ENCODE peak calls at places on chromosome 21, in four cellular contexts. One of them, this sample, is unnamed.

GRCh38 chr21:36229181-36229580 is 72.6 kb downstream of the DOP1B start:
- DNase-seq in HepG2: no peak
- DNase-seq in K562: no peak
- DNase-seq in SK-N-SH: no peak
- DNase-seq in this sample: no peak

GRCh38 chr21:39612233-39613028 is at the start of gene B3GALT5:
- DNase-seq in HepG2: no peak
- DNase-seq in SK-N-SH: peak; percentile 88
- DNase-seq in K562: no peak
- DNase-seq in this sample: peak; percentile 88

GRCh38 chr21:29178936-29179335 is 48.5 kb downstream of the MAP3K7CL start:
- DNase-seq in K562: no peak
- DNase-seq in SK-N-SH: no peak
- DNase-seq in HepG2: no peak
- DNase-seq in this sample: no peak

GRCh38 chr21:34911360-34911759 is 137.7 kb downstream of the RUNX1 start:
- DNase-seq in SK-N-SH: no peak
- DNase-seq in HepG2: no peak
- DNase-seq in K562: no peak
- DNase-seq in this sample: no peak

GRCh38 chr21:37695111-37695510 is 221.1 kb downstream of the KCNJ6 start:
- DNase-seq in SK-N-SH: no peak
- DNase-seq in HepG2: no peak
- DNase-seq in K562: no peak
- DNase-seq in this sample: no peak

GRCh38 chr21:31683029-31683428 is 23.5 kb downstream of the SOD1 start:
- DNase-seq in SK-N-SH: no peak
- DNase-seq in K562: no peak
- DNase-seq in HepG2: no peak
- DNase-seq in this sample: no peak

GRCh38 chr21:17513214-17514123 is 626 bp downstream of the CXADR start:
- DNase-seq in SK-N-SH: peak; percentile 74
- DNase-seq in K562: no peak
- DNase-seq in HepG2: peak; percentile 16
- DNase-seq in this sample: peak; percentile 31

GRCh38 chr21:34989337-34990151 is 59.6 kb downstream of the RUNX1 start:
- DNase-seq in SK-N-SH: no peak
- DNase-seq in HepG2: no peak
- DNase-seq in K562: no peak
- DNase-seq in this sample: no peak

GRCh38 chr21:43971201-43971991 is 40.7 kb upstream of the TRAPPC10 start:
- DNase-seq in HepG2: no peak
- DNase-seq in K562: no peak
- DNase-seq in SK-N-SH: no peak
- DNase-seq in this sample: no peak

GRCh38 chr21:31446206-31446900 is 102.3 kb upstream of the TIAM1 start:
- DNase-seq in K562: no peak
- DNase-seq in SK-N-SH: no peak
- DNase-seq in HepG2: no peak
- DNase-seq in this sample: no peak

GRCh38 chr21:41509733-41510132 is 1.8 kb upstream of the TMPRSS2 start:
- DNase-seq in HepG2: no peak
- DNase-seq in K562: no peak
- DNase-seq in SK-N-SH: no peak
- DNase-seq in this sample: no peak

GRCh38 chr21:25790122-25790951 is 55.6 kb downstream of the GABPA start:
- DNase-seq in K562: peak; percentile 41
- DNase-seq in HepG2: peak; percentile 19
- DNase-seq in SK-N-SH: peak; percentile 52
- DNase-seq in this sample: no peak

GRCh38 chr21:17428980-17429379 is 83.9 kb upstream of the CXADR start:
- DNase-seq in SK-N-SH: no peak
- DNase-seq in K562: no peak
- DNase-seq in HepG2: no peak
- DNase-seq in this sample: no peak

GRCh38 chr21:38979271-38980196 is 173.8 kb downstream of the ETS2 start:
- DNase-seq in SK-N-SH: no peak
- DNase-seq in K562: no peak
- DNase-seq in HepG2: no peak
- DNase-seq in this sample: peak; percentile 49

GRCh38 chr21:44337941-44338895 is 972 bp downstream of the CFAP410 start:
- DNase-seq in HepG2: peak; percentile 59
- DNase-seq in K562: peak; percentile 78
- DNase-seq in SK-N-SH: peak; percentile 90
- DNase-seq in this sample: peak; percentile 66

GRCh38 chr21:14750041-14750440 is 203.9 kb upstream of the SAMSN1 start:
- DNase-seq in K562: no peak
- DNase-seq in SK-N-SH: no peak
- DNase-seq in HepG2: no peak
- DNase-seq in this sample: no peak

GRCh38 chr21:25183577-25183976 is 423.7 kb downstream of the MRPL39 start:
- DNase-seq in K562: no peak
- DNase-seq in HepG2: no peak
- DNase-seq in SK-N-SH: no peak
- DNase-seq in this sample: no peak

GRCh38 chr21:38824124-38824822 is 18.5 kb downstream of the ETS2 start:
- DNase-seq in SK-N-SH: no peak
- DNase-seq in K562: no peak
- DNase-seq in HepG2: peak; percentile 95
- DNase-seq in this sample: no peak

GRCh38 chr21:37225440-37225839 is 41.7 kb downstream of the VPS26C start:
- DNase-seq in K562: no peak
- DNase-seq in SK-N-SH: no peak
- DNase-seq in HepG2: no peak
- DNase-seq in this sample: no peak

GRCh38 chr21:17454315-17455027 is 58.4 kb upstream of the CXADR start:
- DNase-seq in K562: peak; percentile 73
- DNase-seq in HepG2: peak; percentile 91
- DNase-seq in SK-N-SH: peak; percentile 70
- DNase-seq in this sample: peak; percentile 90

GRCh38 chr21:44012474-44013379 is 618 bp downstream of the TRAPPC10 start:
- DNase-seq in HepG2: peak; percentile 65
- DNase-seq in SK-N-SH: peak; percentile 84
- DNase-seq in K562: peak; percentile 94
- DNase-seq in this sample: peak; percentile 88

GRCh38 chr21:25664462-25665070 is 25.5 kb downstream of the JAM2 start:
- DNase-seq in HepG2: no peak
- DNase-seq in K562: no peak
- DNase-seq in SK-N-SH: no peak
- DNase-seq in this sample: no peak

GRCh38 chr21:38989745-38990423 is 184.2 kb downstream of the ETS2 start:
- DNase-seq in HepG2: peak; percentile 88
- DNase-seq in K562: no peak
- DNase-seq in SK-N-SH: peak; percentile 77
- DNase-seq in this sample: no peak

GRCh38 chr21:38714998-38715397 is 90.7 kb upstream of the ETS2 start:
- DNase-seq in K562: no peak
- DNase-seq in HepG2: no peak
- DNase-seq in SK-N-SH: no peak
- DNase-seq in this sample: no peak

GRCh38 chr21:18524097-18524496 is 120.5 kb upstream of the TMPRSS15 start:
- DNase-seq in K562: no peak
- DNase-seq in SK-N-SH: no peak
- DNase-seq in HepG2: no peak
- DNase-seq in this sample: no peak

GRCh38 chr21:39489380-39489924 is 37.7 kb downstream of the SH3BGR start:
- DNase-seq in SK-N-SH: no peak
- DNase-seq in K562: no peak
- DNase-seq in HepG2: no peak
- DNase-seq in this sample: no peak

GRCh38 chr21:39610705-39611104 is 2.0 kb upstream of the B3GALT5 start:
- DNase-seq in SK-N-SH: no peak
- DNase-seq in K562: no peak
- DNase-seq in HepG2: peak; percentile 1
- DNase-seq in this sample: peak; percentile 64

GRCh38 chr21:26956216-26956615 is 10.7 kb downstream of the ADAMTS5 start:
- DNase-seq in SK-N-SH: no peak
- DNase-seq in K562: no peak
- DNase-seq in HepG2: no peak
- DNase-seq in this sample: no peak

GRCh38 chr21:26954591-26955214 is 12.2 kb downstream of the ADAMTS5 start:
- DNase-seq in K562: no peak
- DNase-seq in SK-N-SH: no peak
- DNase-seq in HepG2: no peak
- DNase-seq in this sample: no peak

GRCh38 chr21:26962516-26963305 is 4.2 kb downstream of the ADAMTS5 start:
- DNase-seq in K562: no peak
- DNase-seq in SK-N-SH: no peak
- DNase-seq in HepG2: no peak
- DNase-seq in this sample: no peak

GRCh38 chr21:26961704-26962103 is 5.2 kb downstream of the ADAMTS5 start:
- DNase-seq in K562: peak; percentile 2
- DNase-seq in HepG2: no peak
- DNase-seq in SK-N-SH: peak; percentile 24
- DNase-seq in this sample: peak; percentile 62

GRCh38 chr21:26958792-26959191 is 8.1 kb downstream of the ADAMTS5 start:
- DNase-seq in K562: no peak
- DNase-seq in SK-N-SH: no peak
- DNase-seq in HepG2: no peak
- DNase-seq in this sample: no peak
- TF ChIP-seq FOXJ3 in K562: no peak
- TF ChIP-seq FOXJ3 in SK-N-SH: no peak
- TF ChIP-seq FOXJ3 in HepG2: no peak
- TF ChIP-seq FOXJ3 in this sample: no peak

DNA sequence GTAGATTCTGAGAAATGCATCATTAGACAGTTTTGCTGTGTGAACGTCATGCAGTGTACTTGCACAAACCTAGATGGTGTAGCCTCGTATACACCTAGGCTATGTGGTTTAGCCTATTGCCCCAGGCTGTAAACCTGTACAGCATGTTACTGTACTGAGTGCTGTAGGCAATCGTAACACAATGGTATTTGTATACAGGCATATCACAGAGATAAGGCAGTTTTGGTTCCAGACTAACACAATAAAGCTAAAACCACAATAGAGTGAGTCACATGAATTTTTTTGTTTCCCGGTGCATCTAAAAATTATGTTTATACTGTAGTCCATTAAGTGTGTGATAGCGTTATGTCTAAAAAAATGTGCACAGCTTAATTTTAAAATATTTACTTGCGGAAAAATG is 6.9 kb downstream of the IL10RB start:
- DNase-seq in SK-N-SH: no peak
- DNase-seq in K562: no peak
- DNase-seq in HepG2: no peak
- DNase-seq in this sample: no peak
- TF ChIP-seq FOXJ3 in SK-N-SH: no peak
- TF ChIP-seq FOXJ3 in K562: no peak
- TF ChIP-seq FOXJ3 in HepG2: no peak
- TF ChIP-seq FOXJ3 in this sample: no peak

GRCh38 chr21:32732544-32732943 is 4.7 kb upstream of the SYNJ1 start:
- DNase-seq in K562: no peak
- DNase-seq in HepG2: no peak
- DNase-seq in SK-N-SH: no peak
- DNase-seq in this sample: no peak
- TF ChIP-seq FOXJ3 in K562: no peak
- TF ChIP-seq FOXJ3 in HepG2: no peak
- TF ChIP-seq FOXJ3 in SK-N-SH: no peak
- TF ChIP-seq FOXJ3 in this sample: no peak

GRCh38 chr21:42818328-42818749 is 61.0 kb downstream of the WDR4 start:
- DNase-seq in HepG2: peak; percentile 52
- DNase-seq in SK-N-SH: peak; percentile 58
- DNase-seq in K562: peak; percentile 71
- DNase-seq in this sample: peak; percentile 69
- TF ChIP-seq FOXJ3 in HepG2: no peak
- TF ChIP-seq FOXJ3 in SK-N-SH: no peak
- TF ChIP-seq FOXJ3 in K562: no peak
- TF ChIP-seq FOXJ3 in this sample: no peak

GRCh38 chr21:32844653-32845443 is 73.3 kb upstream of the PAXBP1 start:
- DNase-seq in HepG2: no peak
- DNase-seq in SK-N-SH: no peak
- DNase-seq in K562: no peak
- DNase-seq in this sample: no peak
- TF ChIP-seq FOXJ3 in HepG2: no peak
- TF ChIP-seq FOXJ3 in SK-N-SH: no peak
- TF ChIP-seq FOXJ3 in K562: no peak
- TF ChIP-seq FOXJ3 in this sample: no peak

GRCh38 chr21:45555557-45556301 is 13.5 kb upstream of the SLC19A1 start:
- DNase-seq in HepG2: peak; percentile 86
- DNase-seq in K562: peak; percentile 91
- DNase-seq in SK-N-SH: peak; percentile 98
- DNase-seq in this sample: peak; percentile 85
- TF ChIP-seq FOXJ3 in HepG2: no peak
- TF ChIP-seq FOXJ3 in K562: no peak
- TF ChIP-seq FOXJ3 in SK-N-SH: peak; percentile 40
- TF ChIP-seq FOXJ3 in this sample: no peak